ENCODE peak calls at places on chromosomes 5 and 9, in seven cellular contexts. N is HCT116, S is gastrocnemius medialis, O is thyroid gland, I is heart left ventricle, L is body of pancreas, Z is GM12891. U is an unnamed sample.

GRCh38 chr9:113580041-113580953 is 116.8 kb downstream of the RGS3 start:
- DNase-seq in N (no peak), S (peak; percentile 40), O (peak; percentile 97), I (peak; percentile 89), L (peak; percentile 95), Z (no peak), U (no peak)

GRCh38 chr5:6365142-6365976 is 13.0 kb downstream of the MED10 start:
- DNase-seq in N (no peak), S (no peak), O (no peak), I (no peak), L (no peak), Z (no peak), U (no peak)

GRCh38 chr9:126417007-126417406 is 90.4 kb downstream of the MVB12B start:
- DNase-seq in N (peak; percentile 35), S (no peak), O (no peak), I (no peak), L (no peak), Z (no peak), U (no peak)

GRCh38 chr9:29332789-29333188 is 1759.5 kb upstream of the C9orf72 start:
- DNase-seq in N (peak; percentile 66), S (no peak), O (no peak), I (no peak), L (no peak), Z (no peak), U (no peak)

GRCh38 chr5:127409236-127409921 is 108.1 kb upstream of the PRRC1 start:
- DNase-seq in N (no peak), S (peak; percentile 85), O (peak; percentile 84), I (no peak), L (no peak), Z (no peak), U (no peak)

GRCh38 chr5:27402828-27403227 is 364.4 kb upstream of the CDH9 start:
- DNase-seq in N (no peak), S (no peak), O (no peak), I (no peak), L (no peak), Z (no peak), U (no peak)

GRCh38 chr5:115571441-115571878 is 26.9 kb upstream of the FEM1C start:
- DNase-seq in N (no peak), S (no peak), O (peak; percentile 10), I (no peak), L (peak; percentile 58), Z (no peak), U (no peak)

GRCh38 chr9:18362901-18363685 is 110.9 kb upstream of the ADAMTSL1 start:
- DNase-seq in N (no peak), S (no peak), O (no peak), I (peak; percentile 43), L (no peak), Z (peak; percentile 2), U (no peak)

GRCh38 chr5:73122875-73123810 is 2.8 kb downstream of the TMEM171 start:
- DNase-seq in N (no peak), S (no peak), O (no peak), I (no peak), L (no peak), Z (no peak), U (no peak)

GRCh38 chr5:138305797-138306196 is 25.8 kb downstream of the CDC25C start:
- DNase-seq in N (no peak), S (peak; percentile 90), O (peak; percentile 64), I (peak; percentile 91), L (peak; percentile 60), Z (no peak), U (no peak)

GRCh38 chr9:77131411-77131810 is 45.9 kb upstream of the VPS13A start:
- DNase-seq in N (no peak), S (no peak), O (no peak), I (no peak), L (no peak), Z (no peak), U (no peak)

DNA sequence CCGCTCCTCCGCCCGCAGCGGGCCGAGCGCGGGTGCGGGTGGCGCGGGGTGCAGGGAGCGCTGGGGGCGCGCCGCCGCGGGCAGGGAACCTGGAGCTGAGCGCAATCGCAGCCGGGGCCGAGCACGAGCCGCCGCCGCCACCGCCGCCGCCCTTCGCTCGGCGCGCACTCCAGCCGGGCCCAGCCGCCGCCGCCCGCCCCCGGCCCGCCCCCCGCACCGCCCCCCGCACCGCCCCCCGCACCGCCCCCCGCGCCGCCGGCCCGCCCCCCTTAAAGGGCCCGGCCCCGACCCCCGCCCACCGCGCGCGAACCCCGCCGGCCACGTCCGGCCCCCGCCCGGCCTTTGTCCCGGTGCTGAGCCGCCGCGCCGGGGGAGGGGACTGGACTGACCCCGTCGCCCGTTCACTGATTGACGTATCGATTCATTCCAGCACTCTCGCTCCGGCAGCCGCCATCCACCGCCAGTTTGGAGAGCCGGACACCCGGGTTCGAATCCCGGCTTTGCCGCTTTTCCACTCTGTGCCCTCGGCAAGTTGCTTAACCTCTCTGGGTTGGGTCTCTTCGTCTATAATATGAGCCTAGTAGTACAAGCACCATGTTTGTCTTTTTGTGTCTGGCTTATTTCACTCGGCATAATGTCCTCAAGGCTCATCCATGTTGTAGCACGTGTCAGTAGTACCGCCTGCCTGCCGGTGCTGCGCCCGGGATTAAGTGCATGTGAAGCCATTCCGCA is at the start of gene SH3PXD2B:
- DNase-seq in N (no peak), S (no peak), O (peak; percentile 60), I (peak; percentile 77), L (peak; percentile 74), Z (peak; percentile 51), U (no peak)
- TF ChIP-seq POLR2A in N (peak; percentile 39), S (peak; percentile 50), O (peak; percentile 76), I (peak; percentile 49), L (no peak), Z (no peak), U (no peak)

DNA sequence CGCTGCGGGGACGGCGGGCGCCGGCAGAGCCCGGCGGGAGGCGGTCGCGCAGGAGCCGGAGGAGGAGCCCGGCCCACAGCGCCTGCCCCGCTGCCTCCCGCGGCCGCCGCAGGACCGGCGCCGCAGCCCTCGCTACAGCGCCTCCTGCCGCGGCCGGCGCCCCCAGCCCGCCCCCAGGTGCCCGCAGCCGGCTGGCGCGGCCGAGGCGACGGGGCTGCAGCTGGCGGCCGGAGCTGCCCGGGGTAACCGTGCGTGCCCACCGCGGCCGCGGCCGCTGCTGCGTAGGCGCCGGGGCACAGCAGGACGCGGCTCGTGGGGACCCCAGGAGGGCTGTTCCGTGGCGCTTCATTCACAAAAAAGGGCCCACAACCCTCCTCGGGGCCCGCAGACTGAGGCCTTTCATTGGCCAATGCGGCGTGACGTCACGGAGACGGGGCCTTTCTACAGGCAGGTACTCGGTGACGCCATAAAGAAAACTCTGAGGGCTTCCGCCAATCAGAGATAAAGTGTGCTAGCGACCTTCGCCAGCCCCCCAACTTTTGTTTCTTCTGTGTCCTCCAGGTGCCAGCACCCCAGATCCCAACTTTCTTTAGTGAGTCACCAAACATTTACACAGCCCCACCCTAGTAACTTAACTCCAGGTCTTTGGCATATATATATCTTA is at the start of gene CDC14B:
- DNase-seq in N (peak; percentile 93), S (peak; percentile 57), O (peak; percentile 98), I (peak; percentile 95), L (peak; percentile 96), Z (peak; percentile 53), U (peak; percentile 94)
- TF ChIP-seq POLR2A in N (peak; percentile 75), S (peak; percentile 27), O (peak; percentile 72), I (peak; percentile 16), L (no peak), Z (no peak), U (no peak)

GRCh38 chr5:54738118-54738972 is 220.8 kb downstream of the SNX18 start:
- DNase-seq in N (no peak), S (peak; percentile 21), O (peak; percentile 44), I (peak; percentile 86), L (peak; percentile 56), Z (no peak), U (peak; percentile 91)
- TF ChIP-seq POLR2A in N (no peak), S (no peak), O (no peak), I (no peak), L (no peak), Z (no peak), U (no peak)

GRCh38 chr9:89382026-89382986 is 64.0 kb downstream of the SECISBP2 start:
- DNase-seq in N (no peak), S (no peak), O (no peak), I (no peak), L (no peak), Z (no peak), U (no peak)
- TF ChIP-seq POLR2A in N (no peak), S (no peak), O (no peak), I (no peak), L (no peak), Z (no peak), U (no peak)

DNA sequence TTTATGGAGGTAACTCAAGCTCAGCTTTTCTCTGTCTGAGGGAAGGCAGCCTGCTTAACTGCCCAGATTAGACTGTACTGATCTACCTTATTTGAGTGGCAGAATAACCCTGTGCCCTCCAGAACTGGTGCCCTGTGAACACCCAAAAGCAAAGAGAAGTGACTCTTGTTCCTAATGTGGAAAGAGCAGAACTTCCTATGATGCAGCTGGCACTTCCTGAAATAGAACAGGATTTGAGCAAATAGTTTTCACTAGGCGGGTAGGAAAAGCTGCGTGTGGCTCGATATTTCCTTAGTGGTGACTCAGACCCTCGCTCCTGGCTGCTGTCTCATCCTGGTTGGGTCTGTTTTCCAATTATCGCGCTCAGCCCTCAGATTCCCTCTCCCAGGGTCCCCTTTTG is 89.9 kb downstream of the SH3TC2 start:
- DNase-seq in N (peak; percentile 49), S (peak; percentile 48), O (no peak), I (no peak), L (no peak), Z (no peak), U (no peak)
- TF ChIP-seq POLR2A in N (no peak), S (peak; percentile 58), O (peak; percentile 26), I (no peak), L (no peak), Z (no peak), U (no peak)

GRCh38 chr5:102154291-102154690 is 141.8 kb downstream of the SLCO4C1 start:
- DNase-seq in N (no peak), S (no peak), O (no peak), I (no peak), L (no peak), Z (no peak), U (no peak)
- TF ChIP-seq POLR2A in N (no peak), S (no peak), O (no peak), I (no peak), L (no peak), Z (no peak), U (no peak)

GRCh38 chr9:69322256-69322655 is 2.8 kb upstream of the ENTREP1 start:
- DNase-seq in N (no peak), S (no peak), O (no peak), I (no peak), L (no peak), Z (no peak), U (no peak)

GRCh38 chr9:69323886-69324285 is 1.1 kb upstream of the ENTREP1 start:
- DNase-seq in N (no peak), S (no peak), O (no peak), I (no peak), L (no peak), Z (no peak), U (no peak)

GRCh38 chr9:69325409-69326212 is 596 bp downstream of the ENTREP1 start:
- DNase-seq in N (no peak), S (peak; percentile 22), O (peak; percentile 62), I (peak; percentile 37), L (peak; percentile 35), Z (no peak), U (no peak)

GRCh38 chr9:69326261-69326660 is 1.2 kb downstream of the ENTREP1 start:
- DNase-seq in N (no peak), S (no peak), O (peak; percentile 80), I (peak; percentile 29), L (peak; percentile 17), Z (no peak), U (no peak)

GRCh38 chr9:69324549-69325401 is at the start of gene ENTREP1:
- DNase-seq in N (peak; percentile 24), S (peak; percentile 70), O (peak; percentile 88), I (peak; percentile 77), L (peak; percentile 80), Z (no peak), U (no peak)
- TF ChIP-seq POLR2A in N (no peak), S (peak; percentile 82), O (peak; percentile 97), I (peak; percentile 41), L (peak; percentile 53), Z (no peak), U (peak; percentile 26)

GRCh38 chr9:96686638-96687335 is 31.7 kb upstream of the PRXL2C start:
- DNase-seq in N (no peak), S (peak; percentile 44), O (peak; percentile 85), I (peak; percentile 91), L (peak; percentile 82), Z (peak; percentile 20), U (peak; percentile 95)
- TF ChIP-seq POLR2A in N (no peak), S (peak; percentile 12), O (peak; percentile 63), I (peak; percentile 40), L (peak; percentile 68), Z (no peak), U (no peak)

U was measured in esophagus muscularis mucosa.